ENCODE peak calls at places on chromosome 1, in nine cellular contexts. One of them, this sample, is unnamed.

GRCh38 chr1:240906477-240906876 is 294.5 kb upstream of the GREM2 start:
- DNase-seq in ovary: no peak
- DNase-seq in activated effector memory CD4-positive, alpha-beta T cell treated with anti-CD3 and anti-CD28 coated beads, Interleukin-2, amount 50 U/mL, for 16 hours: no peak
- DNase-seq in neuronal stem cell: no peak
- DNase-seq in stimulated activated CD8-positive, alpha-beta memory T cell treated with anti-CD3 and anti-CD28 coated beads, Interleukin-12 subunit alpha, Interleukin-12 subunit beta, amount 100 ng/mL, for 1 hour: no peak
- DNase-seq in lung microvascular endothelial cell: peak
- DNase-seq in Right ventricle myocardium superior: no peak
- DNase-seq in NCI-H1417: peak
- DNase-seq in adipocyte: peak
- DNase-seq in this sample: no peak

GRCh38 chr1:19165501-19165900 is 44.6 kb downstream of the UBR4 start:
- DNase-seq in activated effector memory CD4-positive, alpha-beta T cell treated with anti-CD3 and anti-CD28 coated beads, Interleukin-2, amount 50 U/mL, for 16 hours: no peak
- DNase-seq in neuronal stem cell: no peak
- DNase-seq in NCI-H1417: no peak
- DNase-seq in Right ventricle myocardium superior: no peak
- DNase-seq in ovary: no peak
- DNase-seq in adipocyte: no peak
- DNase-seq in lung microvascular endothelial cell: no peak
- DNase-seq in stimulated activated CD8-positive, alpha-beta memory T cell treated with anti-CD3 and anti-CD28 coated beads, Interleukin-12 subunit alpha, Interleukin-12 subunit beta, amount 100 ng/mL, for 1 hour: no peak
- DNase-seq in this sample: no peak

GRCh38 chr1:161200992-161201827 is 957 bp upstream of the NDUFS2 start:
- DNase-seq in adipocyte: peak
- DNase-seq in neuronal stem cell: no peak
- DNase-seq in activated effector memory CD4-positive, alpha-beta T cell treated with anti-CD3 and anti-CD28 coated beads, Interleukin-2, amount 50 U/mL, for 16 hours: no peak
- DNase-seq in NCI-H1417: no peak
- DNase-seq in lung microvascular endothelial cell: peak
- DNase-seq in Right ventricle myocardium superior: peak
- DNase-seq in stimulated activated CD8-positive, alpha-beta memory T cell treated with anti-CD3 and anti-CD28 coated beads, Interleukin-12 subunit alpha, Interleukin-12 subunit beta, amount 100 ng/mL, for 1 hour: no peak
- DNase-seq in ovary: peak
- DNase-seq in this sample: peak

GRCh38 chr1:60581455-60582220 is 500.7 kb upstream of the NFIA start:
- DNase-seq in neuronal stem cell: no peak
- DNase-seq in activated effector memory CD4-positive, alpha-beta T cell treated with anti-CD3 and anti-CD28 coated beads, Interleukin-2, amount 50 U/mL, for 16 hours: no peak
- DNase-seq in NCI-H1417: no peak
- DNase-seq in adipocyte: peak
- DNase-seq in Right ventricle myocardium superior: no peak
- DNase-seq in ovary: no peak
- DNase-seq in stimulated activated CD8-positive, alpha-beta memory T cell treated with anti-CD3 and anti-CD28 coated beads, Interleukin-12 subunit alpha, Interleukin-12 subunit beta, amount 100 ng/mL, for 1 hour: no peak
- DNase-seq in lung microvascular endothelial cell: peak
- DNase-seq in this sample: no peak

GRCh38 chr1:227761621-227762230 is 26.5 kb downstream of the SNAP47 start:
- DNase-seq in NCI-H1417: peak
- DNase-seq in Right ventricle myocardium superior: no peak
- DNase-seq in ovary: no peak
- DNase-seq in lung microvascular endothelial cell: no peak
- DNase-seq in activated effector memory CD4-positive, alpha-beta T cell treated with anti-CD3 and anti-CD28 coated beads, Interleukin-2, amount 50 U/mL, for 16 hours: no peak
- DNase-seq in adipocyte: no peak
- DNase-seq in neuronal stem cell: no peak
- DNase-seq in stimulated activated CD8-positive, alpha-beta memory T cell treated with anti-CD3 and anti-CD28 coated beads, Interleukin-12 subunit alpha, Interleukin-12 subunit beta, amount 100 ng/mL, for 1 hour: no peak
- DNase-seq in this sample: no peak

GRCh38 chr1:244066954-244067716 is 16.1 kb downstream of the ZBTB18 start:
- DNase-seq in adipocyte: no peak
- DNase-seq in Right ventricle myocardium superior: no peak
- DNase-seq in ovary: no peak
- DNase-seq in NCI-H1417: no peak
- DNase-seq in lung microvascular endothelial cell: no peak
- DNase-seq in stimulated activated CD8-positive, alpha-beta memory T cell treated with anti-CD3 and anti-CD28 coated beads, Interleukin-12 subunit alpha, Interleukin-12 subunit beta, amount 100 ng/mL, for 1 hour: no peak
- DNase-seq in activated effector memory CD4-positive, alpha-beta T cell treated with anti-CD3 and anti-CD28 coated beads, Interleukin-2, amount 50 U/mL, for 16 hours: no peak
- DNase-seq in neuronal stem cell: no peak
- DNase-seq in this sample: no peak

GRCh38 chr1:177838910-177839309 is 130.9 kb downstream of the SEC16B start:
- DNase-seq in stimulated activated CD8-positive, alpha-beta memory T cell treated with anti-CD3 and anti-CD28 coated beads, Interleukin-12 subunit alpha, Interleukin-12 subunit beta, amount 100 ng/mL, for 1 hour: no peak
- DNase-seq in activated effector memory CD4-positive, alpha-beta T cell treated with anti-CD3 and anti-CD28 coated beads, Interleukin-2, amount 50 U/mL, for 16 hours: no peak
- DNase-seq in lung microvascular endothelial cell: no peak
- DNase-seq in ovary: no peak
- DNase-seq in adipocyte: no peak
- DNase-seq in NCI-H1417: no peak
- DNase-seq in Right ventricle myocardium superior: no peak
- DNase-seq in neuronal stem cell: no peak
- DNase-seq in this sample: no peak

GRCh38 chr1:55124470-55124869 is 85.1 kb downstream of the PCSK9 start:
- DNase-seq in neuronal stem cell: no peak
- DNase-seq in ovary: no peak
- DNase-seq in NCI-H1417: no peak
- DNase-seq in activated effector memory CD4-positive, alpha-beta T cell treated with anti-CD3 and anti-CD28 coated beads, Interleukin-2, amount 50 U/mL, for 16 hours: no peak
- DNase-seq in adipocyte: no peak
- DNase-seq in Right ventricle myocardium superior: no peak
- DNase-seq in lung microvascular endothelial cell: no peak
- DNase-seq in stimulated activated CD8-positive, alpha-beta memory T cell treated with anti-CD3 and anti-CD28 coated beads, Interleukin-12 subunit alpha, Interleukin-12 subunit beta, amount 100 ng/mL, for 1 hour: no peak
- DNase-seq in this sample: no peak

GRCh38 chr1:156130578-156130942 is 16.0 kb downstream of the LMNA start:
- DNase-seq in neuronal stem cell: no peak
- DNase-seq in stimulated activated CD8-positive, alpha-beta memory T cell treated with anti-CD3 and anti-CD28 coated beads, Interleukin-12 subunit alpha, Interleukin-12 subunit beta, amount 100 ng/mL, for 1 hour: no peak
- DNase-seq in adipocyte: no peak
- DNase-seq in activated effector memory CD4-positive, alpha-beta T cell treated with anti-CD3 and anti-CD28 coated beads, Interleukin-2, amount 50 U/mL, for 16 hours: no peak
- DNase-seq in Right ventricle myocardium superior: no peak
- DNase-seq in ovary: no peak
- DNase-seq in lung microvascular endothelial cell: no peak
- DNase-seq in NCI-H1417: no peak
- DNase-seq in this sample: no peak

GRCh38 chr1:29453502-29454240 is 217.3 kb downstream of the PTPRU start:
- DNase-seq in stimulated activated CD8-positive, alpha-beta memory T cell treated with anti-CD3 and anti-CD28 coated beads, Interleukin-12 subunit alpha, Interleukin-12 subunit beta, amount 100 ng/mL, for 1 hour: no peak
- DNase-seq in adipocyte: peak
- DNase-seq in Right ventricle myocardium superior: no peak
- DNase-seq in NCI-H1417: no peak
- DNase-seq in activated effector memory CD4-positive, alpha-beta T cell treated with anti-CD3 and anti-CD28 coated beads, Interleukin-2, amount 50 U/mL, for 16 hours: peak
- DNase-seq in ovary: no peak
- DNase-seq in lung microvascular endothelial cell: peak
- DNase-seq in neuronal stem cell: peak
- DNase-seq in this sample: peak

GRCh38 chr1:180863158-180863775 is 49.4 kb upstream of the KIAA1614 start:
- DNase-seq in Right ventricle myocardium superior: no peak
- DNase-seq in adipocyte: peak
- DNase-seq in neuronal stem cell: peak
- DNase-seq in lung microvascular endothelial cell: peak
- DNase-seq in stimulated activated CD8-positive, alpha-beta memory T cell treated with anti-CD3 and anti-CD28 coated beads, Interleukin-12 subunit alpha, Interleukin-12 subunit beta, amount 100 ng/mL, for 1 hour: no peak
- DNase-seq in NCI-H1417: peak
- DNase-seq in activated effector memory CD4-positive, alpha-beta T cell treated with anti-CD3 and anti-CD28 coated beads, Interleukin-2, amount 50 U/mL, for 16 hours: no peak
- DNase-seq in ovary: no peak
- DNase-seq in this sample: peak

GRCh38 chr1:24932725-24933294 is 2.7 kb upstream of the RUNX3 start:
- DNase-seq in adipocyte: no peak
- DNase-seq in stimulated activated CD8-positive, alpha-beta memory T cell treated with anti-CD3 and anti-CD28 coated beads, Interleukin-12 subunit alpha, Interleukin-12 subunit beta, amount 100 ng/mL, for 1 hour: no peak
- DNase-seq in NCI-H1417: no peak
- DNase-seq in Right ventricle myocardium superior: peak
- DNase-seq in lung microvascular endothelial cell: no peak
- DNase-seq in neuronal stem cell: no peak
- DNase-seq in activated effector memory CD4-positive, alpha-beta T cell treated with anti-CD3 and anti-CD28 coated beads, Interleukin-2, amount 50 U/mL, for 16 hours: no peak
- DNase-seq in ovary: no peak
- DNase-seq in this sample: no peak

GRCh38 chr1:15469836-15470495 is 5.9 kb upstream of the CELA2B start:
- DNase-seq in activated effector memory CD4-positive, alpha-beta T cell treated with anti-CD3 and anti-CD28 coated beads, Interleukin-2, amount 50 U/mL, for 16 hours: no peak
- DNase-seq in stimulated activated CD8-positive, alpha-beta memory T cell treated with anti-CD3 and anti-CD28 coated beads, Interleukin-12 subunit alpha, Interleukin-12 subunit beta, amount 100 ng/mL, for 1 hour: no peak
- DNase-seq in Right ventricle myocardium superior: no peak
- DNase-seq in ovary: no peak
- DNase-seq in neuronal stem cell: no peak
- DNase-seq in NCI-H1417: no peak
- DNase-seq in adipocyte: no peak
- DNase-seq in lung microvascular endothelial cell: no peak
- DNase-seq in this sample: no peak

GRCh38 chr1:15702722-15703550 is 18.8 kb downstream of the PLEKHM2 start:
- DNase-seq in NCI-H1417: no peak
- DNase-seq in lung microvascular endothelial cell: peak
- DNase-seq in Right ventricle myocardium superior: no peak
- DNase-seq in adipocyte: no peak
- DNase-seq in neuronal stem cell: no peak
- DNase-seq in ovary: peak
- DNase-seq in activated effector memory CD4-positive, alpha-beta T cell treated with anti-CD3 and anti-CD28 coated beads, Interleukin-2, amount 50 U/mL, for 16 hours: no peak
- DNase-seq in stimulated activated CD8-positive, alpha-beta memory T cell treated with anti-CD3 and anti-CD28 coated beads, Interleukin-12 subunit alpha, Interleukin-12 subunit beta, amount 100 ng/mL, for 1 hour: no peak
- DNase-seq in this sample: peak

GRCh38 chr1:15100369-15101111 is 53.0 kb upstream of the TMEM51 start:
- DNase-seq in adipocyte: peak
- DNase-seq in Right ventricle myocardium superior: no peak
- DNase-seq in ovary: peak
- DNase-seq in activated effector memory CD4-positive, alpha-beta T cell treated with anti-CD3 and anti-CD28 coated beads, Interleukin-2, amount 50 U/mL, for 16 hours: peak
- DNase-seq in lung microvascular endothelial cell: peak
- DNase-seq in stimulated activated CD8-positive, alpha-beta memory T cell treated with anti-CD3 and anti-CD28 coated beads, Interleukin-12 subunit alpha, Interleukin-12 subunit beta, amount 100 ng/mL, for 1 hour: no peak
- DNase-seq in neuronal stem cell: peak
- DNase-seq in NCI-H1417: peak
- DNase-seq in this sample: peak

GRCh38 chr1:178594133-178594532 is 81.2 kb downstream of the TEX35 start:
- DNase-seq in adipocyte: no peak
- DNase-seq in Right ventricle myocardium superior: no peak
- DNase-seq in activated effector memory CD4-positive, alpha-beta T cell treated with anti-CD3 and anti-CD28 coated beads, Interleukin-2, amount 50 U/mL, for 16 hours: no peak
- DNase-seq in neuronal stem cell: no peak
- DNase-seq in lung microvascular endothelial cell: peak
- DNase-seq in NCI-H1417: no peak
- DNase-seq in ovary: no peak
- DNase-seq in stimulated activated CD8-positive, alpha-beta memory T cell treated with anti-CD3 and anti-CD28 coated beads, Interleukin-12 subunit alpha, Interleukin-12 subunit beta, amount 100 ng/mL, for 1 hour: no peak
- DNase-seq in this sample: no peak

GRCh38 chr1:91827094-91828006 is 58.6 kb downstream of the TGFBR3 start:
- DNase-seq in NCI-H1417: no peak
- DNase-seq in neuronal stem cell: no peak
- DNase-seq in activated effector memory CD4-positive, alpha-beta T cell treated with anti-CD3 and anti-CD28 coated beads, Interleukin-2, amount 50 U/mL, for 16 hours: no peak
- DNase-seq in stimulated activated CD8-positive, alpha-beta memory T cell treated with anti-CD3 and anti-CD28 coated beads, Interleukin-12 subunit alpha, Interleukin-12 subunit beta, amount 100 ng/mL, for 1 hour: no peak
- DNase-seq in lung microvascular endothelial cell: no peak
- DNase-seq in ovary: no peak
- DNase-seq in adipocyte: no peak
- DNase-seq in Right ventricle myocardium superior: peak
- DNase-seq in this sample: no peak

GRCh38 chr1:66282343-66282852 is 251.6 kb upstream of the SGIP1 start:
- DNase-seq in activated effector memory CD4-positive, alpha-beta T cell treated with anti-CD3 and anti-CD28 coated beads, Interleukin-2, amount 50 U/mL, for 16 hours: peak
- DNase-seq in ovary: no peak
- DNase-seq in Right ventricle myocardium superior: no peak
- DNase-seq in lung microvascular endothelial cell: peak
- DNase-seq in neuronal stem cell: no peak
- DNase-seq in stimulated activated CD8-positive, alpha-beta memory T cell treated with anti-CD3 and anti-CD28 coated beads, Interleukin-12 subunit alpha, Interleukin-12 subunit beta, amount 100 ng/mL, for 1 hour: no peak
- DNase-seq in adipocyte: peak
- DNase-seq in NCI-H1417: no peak
- DNase-seq in this sample: peak

GRCh38 chr1:117240547-117240946 is 29.8 kb upstream of the VTCN1 start:
- DNase-seq in activated effector memory CD4-positive, alpha-beta T cell treated with anti-CD3 and anti-CD28 coated beads, Interleukin-2, amount 50 U/mL, for 16 hours: no peak
- DNase-seq in NCI-H1417: no peak
- DNase-seq in adipocyte: peak
- DNase-seq in ovary: no peak
- DNase-seq in stimulated activated CD8-positive, alpha-beta memory T cell treated with anti-CD3 and anti-CD28 coated beads, Interleukin-12 subunit alpha, Interleukin-12 subunit beta, amount 100 ng/mL, for 1 hour: no peak
- DNase-seq in lung microvascular endothelial cell: no peak
- DNase-seq in Right ventricle myocardium superior: no peak
- DNase-seq in neuronal stem cell: no peak
- DNase-seq in this sample: no peak